ENCODE peak calls at places on chromosome 5, in five cellular contexts. I is fibroblast of lung, H is H1, A is PC-9, K is epithelial cell of esophagus. T is an unnamed sample.

GRCh38 chr5:50724-51499 is 41.1 kb upstream of the PLEKHG4B start:
- DNase-seq in I (no peak), H (peak; percentile 54), A (no peak), K (no peak), T (no peak)

GRCh38 chr5:132260051-132260450 is 2.6 kb downstream of the PDLIM4 start:
- DNase-seq in I (peak; percentile 82), H (peak; percentile 13), A (peak; percentile 42), K (peak; percentile 69), T (no peak)

GRCh38 chr5:107744418-107745330 is 73.9 kb upstream of the EFNA5 start:
- DNase-seq in I (no peak), H (peak; percentile 53), A (no peak), K (no peak), T (no peak)

GRCh38 chr5:172816887-172817418 is 17.1 kb upstream of the ERGIC1 start:
- DNase-seq in I (peak; percentile 78), H (no peak), A (no peak), K (peak; percentile 93), T (no peak)

GRCh38 chr5:52069997-52070396 is 686.7 kb downstream of the ISL1 start:
- DNase-seq in I (no peak), H (no peak), A (no peak), K (peak; percentile 73), T (no peak)

GRCh38 chr5:74866653-74867162 is 521 bp upstream of the FAM169A start:
- DNase-seq in I (peak; percentile 8), H (peak; percentile 73), A (no peak), K (no peak), T (no peak)

GRCh38 chr5:143309661-143310431 is 93.6 kb downstream of the NR3C1 start:
- DNase-seq in I (no peak), H (no peak), A (no peak), K (peak; percentile 13), T (no peak)

GRCh38 chr5:149576021-149576420 is 5.3 kb upstream of the ARHGEF37 start:
- DNase-seq in I (no peak), H (no peak), A (no peak), K (no peak), T (no peak)

GRCh38 chr5:169742773-169743296 is 105.8 kb downstream of the DOCK2 start:
- DNase-seq in I (peak; percentile 97), H (no peak), A (peak; percentile 50), K (peak; percentile 83), T (no peak)

GRCh38 chr5:179258922-179259730 is 86.1 kb downstream of the ADAMTS2 start:
- DNase-seq in I (peak; percentile 95), H (peak; percentile 41), A (no peak), K (no peak), T (no peak)

GRCh38 chr5:137143244-137143605 is 355.9 kb downstream of the SPOCK1 start:
- DNase-seq in I (no peak), H (no peak), A (no peak), K (no peak), T (no peak)

GRCh38 chr5:178069909-178070308 is 43.4 kb upstream of the N4BP3 start:
- DNase-seq in I (no peak), H (peak; percentile 83), A (peak; percentile 43), K (peak; percentile 66), T (no peak)

GRCh38 chr5:151223447-151224264 is at the start of gene CCDC69:
- DNase-seq in I (peak; percentile 80), H (peak; percentile 85), A (peak; percentile 65), K (peak; percentile 75), T (peak; percentile 39)

GRCh38 chr5:151224372-151224771 is 480 bp upstream of the CCDC69 start:
- DNase-seq in I (no peak), H (no peak), A (no peak), K (no peak), T (no peak)

GRCh38 chr5:151221574-151221973 is 2.3 kb downstream of the CCDC69 start:
- DNase-seq in I (peak; percentile 19), H (no peak), A (no peak), K (peak; percentile 42), T (no peak)

GRCh38 chr5:151222769-151223446 is 984 bp downstream of the CCDC69 start:
- DNase-seq in I (no peak), H (peak; percentile 60), A (no peak), K (peak; percentile 26), T (no peak)

DNA sequence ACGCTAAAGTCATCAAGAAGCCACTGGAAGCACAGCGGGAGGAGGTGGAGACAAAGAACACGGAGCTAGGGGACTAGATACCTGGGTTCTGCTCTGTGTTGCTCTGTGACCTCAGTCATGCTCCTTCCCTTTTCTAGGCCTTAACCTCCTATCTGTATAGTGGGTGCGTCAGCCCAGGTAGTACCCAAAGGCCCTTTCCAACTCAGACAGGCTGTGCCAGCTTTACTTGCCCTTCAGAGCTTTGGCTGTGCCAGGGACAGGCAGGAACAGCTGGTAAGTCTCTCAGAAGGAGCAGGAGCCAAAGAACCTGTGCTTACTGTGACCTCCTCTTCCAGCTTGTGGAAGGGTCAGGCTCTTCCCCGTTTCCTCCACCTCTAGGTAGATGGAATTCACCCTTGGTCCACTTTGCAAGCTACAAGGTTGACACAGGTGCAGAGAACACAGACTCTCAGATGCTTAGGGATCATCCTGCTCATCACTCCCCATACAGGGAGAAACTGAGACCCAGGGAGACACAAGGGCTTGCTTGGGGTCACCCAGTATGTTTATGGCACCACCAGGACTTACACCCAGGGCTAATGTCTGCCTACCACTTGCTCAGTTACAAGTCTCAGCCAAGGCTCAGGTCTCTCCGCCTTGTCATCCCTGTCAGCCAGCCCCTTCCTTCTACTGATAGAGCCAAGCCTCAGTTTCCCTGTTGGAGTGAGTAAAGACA is 1.7 kb downstream of the CCDC69 start:
- DNase-seq in I (no peak), H (no peak), A (no peak), K (no peak), T (no peak)
- H3K4me3 ChIP-seq in I (no peak overlapping the region), H (no peak overlapping the region), A (no peak overlapping the region), K (no peak overlapping the region), T (no peak overlapping the region)

GRCh38 chr5:174311531-174312269 is 266.2 kb downstream of the NSG2 start:
- DNase-seq in I (peak; percentile 50), H (peak; percentile 97), A (peak; percentile 58), K (peak; percentile 42), T (no peak)

GRCh38 chr5:174311121-174311520 is 265.6 kb downstream of the NSG2 start:
- DNase-seq in I (no peak), H (no peak), A (no peak), K (no peak), T (no peak)

GRCh38 chr5:174313615-174314014 is 268.1 kb downstream of the NSG2 start:
- DNase-seq in I (no peak), H (peak; percentile 17), A (no peak), K (no peak), T (no peak)

GRCh38 chr5:174312641-174313040 is 267.1 kb downstream of the NSG2 start:
- DNase-seq in I (no peak), H (no peak), A (no peak), K (no peak), T (no peak)

GRCh38 chr5:174312270-174312617 is 266.7 kb downstream of the NSG2 start:
- DNase-seq in I (no peak), H (no peak), A (no peak), K (no peak), T (no peak)
- TF ChIP-seq CTCF in I (no peak), H (no peak), A (no peak), K (no peak), T (no peak)

DNA sequence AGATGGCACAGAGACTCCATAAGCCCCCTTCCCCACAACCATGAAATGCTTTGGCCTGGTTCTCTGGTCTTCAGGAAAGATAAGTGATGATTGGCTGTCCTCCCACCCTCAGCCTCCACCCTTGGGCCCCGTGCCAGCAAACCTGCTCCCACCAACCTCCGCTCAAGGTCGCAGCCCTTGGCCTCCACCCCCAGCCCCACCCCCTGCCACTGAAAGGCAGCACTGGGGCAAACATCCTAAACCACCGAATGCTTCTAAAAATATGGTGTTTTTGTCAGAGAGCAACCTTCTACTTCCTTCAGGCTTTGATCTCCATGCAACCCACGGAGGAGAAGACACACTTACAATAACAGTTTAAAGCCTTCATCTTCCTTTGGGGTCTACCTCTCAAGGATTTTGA is 24.0 kb upstream of the TCF7 start:
- DNase-seq in I (no peak), H (no peak), A (no peak), K (no peak), T (no peak)
- H3K4me3 ChIP-seq in I (no peak overlapping the region), H (no peak overlapping the region), A (no peak overlapping the region), K (no peak overlapping the region), T (no peak overlapping the region)

GRCh38 chr5:16899171-16899570 is 36.9 kb downstream of the MYO10 start:
- DNase-seq in I (no peak), H (no peak), A (peak; percentile 66), K (peak; percentile 51), T (no peak)
- TF ChIP-seq CTCF in I (no peak), H (no peak), A (no peak), K (no peak), T (no peak)

GRCh38 chr5:171450423-171451246 is 31.2 kb downstream of the FGF18 start:
- DNase-seq in I (peak; percentile 79), H (peak; percentile 69), A (no peak), K (peak; percentile 49), T (peak; percentile 25)
- H3K4me3 ChIP-seq in I (no peak overlapping the region), H (peak overlapping the region; percentile 5), A (no peak overlapping the region), K (peak overlapping the region; percentile 11), T (peak overlapping the region; percentile 11)

DNA sequence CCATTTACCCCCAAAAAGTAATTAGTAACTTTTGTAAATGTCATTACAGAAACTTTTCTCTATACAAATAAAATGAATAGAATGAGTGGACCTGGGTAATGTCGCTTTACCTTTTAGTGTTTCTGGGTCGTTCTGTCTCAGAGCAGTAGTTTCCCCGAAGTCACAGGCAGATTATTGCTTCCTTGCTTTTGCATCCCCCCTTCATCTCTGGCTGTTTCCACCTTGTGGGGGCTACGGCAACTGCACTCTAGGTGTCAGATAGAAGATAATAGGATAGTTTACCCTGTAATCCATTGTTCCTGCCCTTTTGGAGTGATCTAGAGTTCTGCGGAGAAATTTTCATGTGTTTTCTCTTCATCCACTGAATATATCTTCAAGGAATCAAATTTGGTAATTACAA is 68.7 kb downstream of the PRR16 start:
- DNase-seq in I (no peak), H (peak; percentile 63), A (no peak), K (no peak), T (no peak)
- TF ChIP-seq CTCF in I (no peak), H (peak; percentile 61), A (no peak), K (peak; percentile 6), T (peak; percentile 40)

GRCh38 chr5:135482383-135482933 is 30.3 kb upstream of the TIFAB start:
- DNase-seq in I (no peak), H (no peak), A (no peak), K (no peak), T (no peak)

GRCh38 chr5:135483254-135483653 is 31.1 kb upstream of the TIFAB start:
- DNase-seq in I (no peak), H (no peak), A (no peak), K (no peak), T (no peak)

GRCh38 chr5:135484563-135485157 is 32.5 kb upstream of the TIFAB start:
- DNase-seq in I (no peak), H (no peak), A (no peak), K (no peak), T (no peak)

GRCh38 chr5:135481387-135481786 is 29.2 kb upstream of the TIFAB start:
- DNase-seq in I (no peak), H (no peak), A (no peak), K (no peak), T (no peak)

DNA sequence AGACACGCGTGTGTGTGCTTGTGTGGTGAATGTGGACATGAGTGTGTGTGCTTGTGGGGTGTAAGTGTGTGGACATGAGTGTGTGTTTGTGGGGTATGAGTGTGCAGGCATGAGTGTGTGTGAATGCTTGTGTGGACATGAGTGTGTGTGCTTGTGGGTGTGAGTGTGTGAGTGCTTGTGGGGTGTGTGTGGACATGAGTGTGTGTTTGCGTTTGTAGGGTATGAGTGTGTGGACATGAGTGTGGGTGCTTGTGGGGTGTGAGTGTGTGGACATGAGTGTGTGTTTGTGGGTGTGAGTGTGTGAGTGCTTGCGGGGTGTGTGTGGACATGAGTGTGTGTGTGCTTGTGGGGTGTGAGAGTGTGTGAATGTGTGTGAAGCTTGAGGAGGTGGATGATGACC is 29.8 kb upstream of the TIFAB start:
- DNase-seq in I (no peak), H (no peak), A (no peak), K (no peak), T (no peak)
- H3K4me3 ChIP-seq in I (no peak overlapping the region), H (no peak overlapping the region), A (no peak overlapping the region), K (no peak overlapping the region), T (no peak overlapping the region)

T was measured in retinal pigment epithelial cell.